ENCODE peak calls at places on chromosomes 16 and 17, in nine cellular contexts. One of them, this sample, is unnamed.

GRCh38 chr17:31130286-31131224 is 35.8 kb downstream of the NF1 start:
- DNase-seq in NCI-H446 treated with DMSO at 0.1 percent for 48 hours: no peak
- DNase-seq in activated naive CD8-positive, alpha-beta T cell treated with anti-CD3 and anti-CD28 coated beads for 36 hours: no peak
- DNase-seq in fibroblast of mammary gland: no peak
- DNase-seq in WTC11: peak; percentile 25
- DNase-seq in T-helper 9 cell: no peak
- DNase-seq in non-pigmented ciliary epithelial cell: no peak
- DNase-seq in hypothalamus: no peak
- DNase-seq in stimulated activated CD4-positive, alpha-beta T cell treated with anti-CD3 and anti-CD28 coated beads, Interleukin-4, amount 100 ng/mL, for 24 hours: no peak
- DNase-seq in this sample: no peak

GRCh38 chr16:87551487-87551886 is 50.8 kb upstream of the JPH3 start:
- DNase-seq in NCI-H446 treated with DMSO at 0.1 percent for 48 hours: no peak
- DNase-seq in WTC11: no peak
- DNase-seq in non-pigmented ciliary epithelial cell: no peak
- DNase-seq in activated naive CD8-positive, alpha-beta T cell treated with anti-CD3 and anti-CD28 coated beads for 36 hours: no peak
- DNase-seq in T-helper 9 cell: no peak
- DNase-seq in hypothalamus: no peak
- DNase-seq in fibroblast of mammary gland: peak; percentile 21
- DNase-seq in stimulated activated CD4-positive, alpha-beta T cell treated with anti-CD3 and anti-CD28 coated beads, Interleukin-4, amount 100 ng/mL, for 24 hours: no peak
- DNase-seq in this sample: no peak

GRCh38 chr16:74304164-74304834 is 7.7 kb downstream of the PSMD7 start:
- DNase-seq in activated naive CD8-positive, alpha-beta T cell treated with anti-CD3 and anti-CD28 coated beads for 36 hours: no peak
- DNase-seq in NCI-H446 treated with DMSO at 0.1 percent for 48 hours: no peak
- DNase-seq in non-pigmented ciliary epithelial cell: no peak
- DNase-seq in T-helper 9 cell: no peak
- DNase-seq in hypothalamus: no peak
- DNase-seq in fibroblast of mammary gland: peak; percentile 23
- DNase-seq in stimulated activated CD4-positive, alpha-beta T cell treated with anti-CD3 and anti-CD28 coated beads, Interleukin-4, amount 100 ng/mL, for 24 hours: no peak
- DNase-seq in WTC11: no peak
- DNase-seq in this sample: no peak

GRCh38 chr16:89043636-89044393 is 49.8 kb upstream of the ACSF3 start:
- DNase-seq in activated naive CD8-positive, alpha-beta T cell treated with anti-CD3 and anti-CD28 coated beads for 36 hours: no peak
- DNase-seq in NCI-H446 treated with DMSO at 0.1 percent for 48 hours: no peak
- DNase-seq in fibroblast of mammary gland: no peak
- DNase-seq in T-helper 9 cell: no peak
- DNase-seq in stimulated activated CD4-positive, alpha-beta T cell treated with anti-CD3 and anti-CD28 coated beads, Interleukin-4, amount 100 ng/mL, for 24 hours: no peak
- DNase-seq in non-pigmented ciliary epithelial cell: no peak
- DNase-seq in hypothalamus: no peak
- DNase-seq in WTC11: no peak
- DNase-seq in this sample: no peak

GRCh38 chr16:88440111-88440510 is 13.0 kb upstream of the ZFPM1 start:
- DNase-seq in T-helper 9 cell: no peak
- DNase-seq in fibroblast of mammary gland: no peak
- DNase-seq in activated naive CD8-positive, alpha-beta T cell treated with anti-CD3 and anti-CD28 coated beads for 36 hours: no peak
- DNase-seq in NCI-H446 treated with DMSO at 0.1 percent for 48 hours: no peak
- DNase-seq in hypothalamus: no peak
- DNase-seq in WTC11: no peak
- DNase-seq in stimulated activated CD4-positive, alpha-beta T cell treated with anti-CD3 and anti-CD28 coated beads, Interleukin-4, amount 100 ng/mL, for 24 hours: no peak
- DNase-seq in non-pigmented ciliary epithelial cell: no peak
- DNase-seq in this sample: no peak

GRCh38 chr16:75058815-75059214 is 57.8 kb downstream of the LDHD start:
- DNase-seq in non-pigmented ciliary epithelial cell: no peak
- DNase-seq in WTC11: no peak
- DNase-seq in activated naive CD8-positive, alpha-beta T cell treated with anti-CD3 and anti-CD28 coated beads for 36 hours: no peak
- DNase-seq in stimulated activated CD4-positive, alpha-beta T cell treated with anti-CD3 and anti-CD28 coated beads, Interleukin-4, amount 100 ng/mL, for 24 hours: no peak
- DNase-seq in hypothalamus: no peak
- DNase-seq in T-helper 9 cell: no peak
- DNase-seq in fibroblast of mammary gland: peak; percentile 29
- DNase-seq in NCI-H446 treated with DMSO at 0.1 percent for 48 hours: no peak
- DNase-seq in this sample: no peak

GRCh38 chr17:41667280-41668008 is 21.2 kb upstream of the EIF1 start:
- DNase-seq in NCI-H446 treated with DMSO at 0.1 percent for 48 hours: no peak
- DNase-seq in WTC11: no peak
- DNase-seq in T-helper 9 cell: no peak
- DNase-seq in activated naive CD8-positive, alpha-beta T cell treated with anti-CD3 and anti-CD28 coated beads for 36 hours: no peak
- DNase-seq in stimulated activated CD4-positive, alpha-beta T cell treated with anti-CD3 and anti-CD28 coated beads, Interleukin-4, amount 100 ng/mL, for 24 hours: no peak
- DNase-seq in fibroblast of mammary gland: no peak
- DNase-seq in hypothalamus: no peak
- DNase-seq in non-pigmented ciliary epithelial cell: no peak
- DNase-seq in this sample: no peak

GRCh38 chr16:75570351-75571104 is 4.3 kb downstream of the GABARAPL2 start:
- DNase-seq in activated naive CD8-positive, alpha-beta T cell treated with anti-CD3 and anti-CD28 coated beads for 36 hours: no peak
- DNase-seq in hypothalamus: no peak
- DNase-seq in NCI-H446 treated with DMSO at 0.1 percent for 48 hours: no peak
- DNase-seq in T-helper 9 cell: no peak
- DNase-seq in WTC11: no peak
- DNase-seq in fibroblast of mammary gland: no peak
- DNase-seq in stimulated activated CD4-positive, alpha-beta T cell treated with anti-CD3 and anti-CD28 coated beads, Interleukin-4, amount 100 ng/mL, for 24 hours: no peak
- DNase-seq in non-pigmented ciliary epithelial cell: no peak
- DNase-seq in this sample: no peak

GRCh38 chr17:10026786-10027046 is 121.6 kb upstream of the RCVRN start:
- DNase-seq in WTC11: no peak
- DNase-seq in activated naive CD8-positive, alpha-beta T cell treated with anti-CD3 and anti-CD28 coated beads for 36 hours: no peak
- DNase-seq in hypothalamus: no peak
- DNase-seq in NCI-H446 treated with DMSO at 0.1 percent for 48 hours: no peak
- DNase-seq in non-pigmented ciliary epithelial cell: no peak
- DNase-seq in stimulated activated CD4-positive, alpha-beta T cell treated with anti-CD3 and anti-CD28 coated beads, Interleukin-4, amount 100 ng/mL, for 24 hours: no peak
- DNase-seq in T-helper 9 cell: no peak
- DNase-seq in fibroblast of mammary gland: no peak
- DNase-seq in this sample: no peak

GRCh38 chr16:49755291-49755611 is 100.7 kb downstream of the ZNF423 start:
- DNase-seq in T-helper 9 cell: no peak
- DNase-seq in NCI-H446 treated with DMSO at 0.1 percent for 48 hours: no peak
- DNase-seq in activated naive CD8-positive, alpha-beta T cell treated with anti-CD3 and anti-CD28 coated beads for 36 hours: no peak
- DNase-seq in stimulated activated CD4-positive, alpha-beta T cell treated with anti-CD3 and anti-CD28 coated beads, Interleukin-4, amount 100 ng/mL, for 24 hours: no peak
- DNase-seq in WTC11: no peak
- DNase-seq in fibroblast of mammary gland: peak; percentile 49
- DNase-seq in non-pigmented ciliary epithelial cell: no peak
- DNase-seq in hypothalamus: no peak
- DNase-seq in this sample: no peak

GRCh38 chr17:30827082-30827481 is 2.6 kb upstream of the CRLF3 start:
- DNase-seq in activated naive CD8-positive, alpha-beta T cell treated with anti-CD3 and anti-CD28 coated beads for 36 hours: no peak
- DNase-seq in stimulated activated CD4-positive, alpha-beta T cell treated with anti-CD3 and anti-CD28 coated beads, Interleukin-4, amount 100 ng/mL, for 24 hours: no peak
- DNase-seq in non-pigmented ciliary epithelial cell: no peak
- DNase-seq in NCI-H446 treated with DMSO at 0.1 percent for 48 hours: no peak
- DNase-seq in fibroblast of mammary gland: no peak
- DNase-seq in hypothalamus: no peak
- DNase-seq in T-helper 9 cell: no peak
- DNase-seq in WTC11: no peak
- DNase-seq in this sample: no peak

GRCh38 chr16:10390867-10391266 is 5.0 kb downstream of the ATF7IP2 start:
- DNase-seq in non-pigmented ciliary epithelial cell: no peak
- DNase-seq in WTC11: no peak
- DNase-seq in stimulated activated CD4-positive, alpha-beta T cell treated with anti-CD3 and anti-CD28 coated beads, Interleukin-4, amount 100 ng/mL, for 24 hours: no peak
- DNase-seq in NCI-H446 treated with DMSO at 0.1 percent for 48 hours: no peak
- DNase-seq in fibroblast of mammary gland: no peak
- DNase-seq in activated naive CD8-positive, alpha-beta T cell treated with anti-CD3 and anti-CD28 coated beads for 36 hours: no peak
- DNase-seq in hypothalamus: no peak
- DNase-seq in T-helper 9 cell: no peak
- DNase-seq in this sample: no peak

This sample was measured in posterior cingulate gyrus.